ENCODE peak calls at places on chromosomes 5 and 9, in six cellular contexts. Y, U, P, B, M and E are unnamed samples.

GRCh38 chr5:152092580-152092979 is 167.9 kb upstream of the GLRA1 start:
- DNase-seq in M (no peak), P (no peak), Y (no peak), B (no peak), U (no peak), E (peak)

GRCh38 chr5:140075371-140075770 is 32.3 kb upstream of the NRG2 start:
- DNase-seq in U (no peak), P (no peak), M (no peak), B (no peak), Y (no peak), E (peak)

GRCh38 chr5:126031989-126032716 is 391.1 kb upstream of the GRAMD2B start:
- DNase-seq in Y (no peak), B (no peak), U (no peak), M (no peak), P (peak), E (peak)

GRCh38 chr9:106623558-106623957 is 239.4 kb upstream of the ZNF462 start:
- DNase-seq in B (no peak), M (no peak), P (no peak), U (no peak), Y (no peak), E (no peak)

GRCh38 chr5:170306381-170306790 is 8.8 kb upstream of the LCP2 start:
- DNase-seq in P (peak), U (no peak), Y (peak), B (peak), M (no peak), E (peak)

GRCh38 chr5:58208674-58209073 is 251.2 kb downstream of the PLK2 start:
- DNase-seq in U (no peak), Y (no peak), B (no peak), P (no peak), M (no peak), E (no peak)

GRCh38 chr5:170348069-170348702 is 41.0 kb downstream of the KCNMB1 start:
- DNase-seq in Y (no peak), P (no peak), B (no peak), M (no peak), U (peak), E (no peak)

GRCh38 chr5:139690385-139691274 is 42.5 kb downstream of the CXXC5 start:
- DNase-seq in Y (peak), U (peak), B (peak), M (no peak), P (peak), E (peak)

GRCh38 chr9:111661150-111661801 is at the start of gene GNG10:
- DNase-seq in B (peak), P (peak), U (peak), Y (peak), M (no peak), E (peak)

GRCh38 chr9:134619983-134620612 is 21.5 kb upstream of the COL5A1 start:
- DNase-seq in Y (no peak), U (no peak), M (no peak), P (no peak), B (no peak), E (no peak)

GRCh38 chr9:72788966-72789365 is 163.9 kb downstream of the ALDH1A1 start:
- DNase-seq in Y (no peak), P (peak), M (no peak), U (no peak), B (no peak), E (peak)

GRCh38 chr5:148684528-148684927 is 30.2 kb upstream of the HTR4 start:
- DNase-seq in Y (no peak), M (no peak), P (no peak), U (no peak), B (no peak), E (no peak)
- H3K4me2 ChIP-seq in Y (no peak), M (no peak), P (no peak), U (no peak), B (no peak), E (no peak)

GRCh38 chr5:138054863-138055558 is 22.1 kb upstream of the FAM13B start:
- DNase-seq in B (no peak), U (peak), Y (no peak), M (no peak), P (peak), E (no peak)
- H3K4me3 ChIP-seq in B (no peak), U (peak), Y (no peak), M (no peak), P (no peak), E (no peak)

GRCh38 chr9:130755377-130756007 is 61.9 kb downstream of the EXOSC2 start:
- DNase-seq in Y (no peak), B (no peak), M (no peak), P (no peak), U (no peak), E (no peak)
- H3K4me2 ChIP-seq in Y (no peak), B (no peak), M (peak), P (no peak), U (no peak), E (no peak)

DNA sequence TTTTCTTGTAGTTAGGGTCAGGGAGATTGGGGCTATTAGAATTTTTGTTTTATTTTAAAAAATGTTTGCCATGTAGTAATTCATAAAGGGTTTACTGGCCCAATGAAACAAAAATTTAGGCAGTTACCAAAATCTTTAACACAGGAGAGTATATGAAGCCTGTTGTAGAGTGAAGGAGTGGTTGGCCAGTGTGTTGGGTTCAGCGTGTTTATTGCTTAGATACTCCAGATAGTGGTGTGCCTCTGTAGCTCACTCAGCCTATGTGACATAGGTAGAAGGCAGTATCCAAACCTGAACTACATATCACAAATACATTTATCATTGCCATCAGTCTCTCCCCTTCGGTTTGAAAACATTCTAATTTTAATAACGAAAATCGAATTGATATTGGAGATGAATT is 1.2 kb downstream of the TEK start:
- DNase-seq in P (no peak), U (no peak), Y (no peak), M (no peak), B (peak), E (no peak)
- H3K4me3 ChIP-seq in P (peak), U (peak), Y (no peak), M (no peak), B (no peak), E (no peak)

GRCh38 chr5:177347699-177348098 is 3.8 kb downstream of the LMAN2 start:
- DNase-seq in B (no peak), U (no peak), Y (no peak), M (no peak), P (no peak), E (no peak)
- H3K4me2 ChIP-seq in B (no peak), U (no peak), Y (no peak), M (peak), P (no peak), E (peak)